ENCODE peak calls at places on chromosome 21, in six cellular contexts. Y, S, K, U, N and Z are unnamed samples. For H3K4me1, the result is how much of the 10 kb centered on the place peaks cover.

GRCh38 chr21:26077523-26077922 is 93.0 kb downstream of the APP start:
- DNase-seq in Y (no peak), S (no peak), K (no peak), U (no peak), N (no peak), Z (no peak)

GRCh38 chr21:31526040-31526439 is 133.5 kb upstream of the SOD1 start:
- DNase-seq in Y (no peak), S (no peak), K (no peak), U (no peak), N (no peak), Z (no peak)

GRCh38 chr21:41425954-41426655 is at the start of gene MX1:
- DNase-seq in Y (peak), S (peak), K (peak), U (peak), N (peak), Z (peak)

GRCh38 chr21:36664678-36665022 is 34.3 kb upstream of the SIM2 start:
- DNase-seq in Y (no peak), S (no peak), K (no peak), U (no peak), N (no peak), Z (no peak)

GRCh38 chr21:14977814-14978213 is 87.0 kb downstream of the NRIP1 start:
- DNase-seq in Y (no peak), S (no peak), K (no peak), U (no peak), N (no peak), Z (no peak)

GRCh38 chr21:36985761-36986594 is 19.5 kb upstream of the HLCS start:
- DNase-seq in Y (no peak), S (no peak), K (no peak), U (no peak), N (no peak), Z (no peak)

GRCh38 chr21:33023574-33024277 is 2.0 kb upstream of the OLIG2 start:
- DNase-seq in Y (no peak), S (no peak), K (no peak), U (no peak), N (no peak), Z (no peak)

GRCh38 chr21:31335957-31336738 is 7.9 kb downstream of the TIAM1 start:
- DNase-seq in Y (no peak), S (no peak), K (no peak), U (no peak), N (no peak), Z (no peak)

GRCh38 chr21:33029975-33030461 is 4.3 kb downstream of the OLIG2 start:
- DNase-seq in Y (no peak), S (no peak), K (no peak), U (no peak), N (no peak), Z (no peak)

GRCh38 chr21:39633043-39633442 is 20.3 kb downstream of the B3GALT5 start:
- DNase-seq in Y (no peak), S (no peak), K (no peak), U (no peak), N (no peak), Z (no peak)

GRCh38 chr21:28509031-28509430 is 483.6 kb downstream of the LTN1 start:
- DNase-seq in Y (no peak), S (no peak), K (no peak), U (no peak), N (no peak), Z (no peak)

GRCh38 chr21:37435120-37435519 is 68.5 kb downstream of the DYRK1A start:
- DNase-seq in Y (no peak), S (no peak), K (no peak), U (no peak), N (no peak), Z (no peak)

GRCh38 chr21:31326478-31327247 is 17.4 kb downstream of the TIAM1 start:
- DNase-seq in Y (peak), S (no peak), K (no peak), U (no peak), N (no peak), Z (no peak)

GRCh38 chr21:30613836-30614235 is at the start of gene KRTAP6-1:
- DNase-seq in Y (no peak), S (no peak), K (no peak), U (no peak), N (no peak), Z (no peak)

GRCh38 chr21:34813266-34813886 is 144.6 kb downstream of the CLIC6 start:
- DNase-seq in Y (no peak), S (peak), K (no peak), U (no peak), N (no peak), Z (peak)

GRCh38 chr21:34809822-34810221 is 141.0 kb downstream of the CLIC6 start:
- DNase-seq in Y (no peak), S (no peak), K (no peak), U (no peak), N (no peak), Z (no peak)

GRCh38 chr21:34810786-34811185 is 142.0 kb downstream of the CLIC6 start:
- DNase-seq in Y (no peak), S (no peak), K (no peak), U (no peak), N (no peak), Z (no peak)

GRCh38 chr21:34812510-34813265 is 143.9 kb downstream of the CLIC6 start:
- DNase-seq in Y (no peak), S (no peak), K (no peak), U (no peak), N (no peak), Z (no peak)

DNA sequence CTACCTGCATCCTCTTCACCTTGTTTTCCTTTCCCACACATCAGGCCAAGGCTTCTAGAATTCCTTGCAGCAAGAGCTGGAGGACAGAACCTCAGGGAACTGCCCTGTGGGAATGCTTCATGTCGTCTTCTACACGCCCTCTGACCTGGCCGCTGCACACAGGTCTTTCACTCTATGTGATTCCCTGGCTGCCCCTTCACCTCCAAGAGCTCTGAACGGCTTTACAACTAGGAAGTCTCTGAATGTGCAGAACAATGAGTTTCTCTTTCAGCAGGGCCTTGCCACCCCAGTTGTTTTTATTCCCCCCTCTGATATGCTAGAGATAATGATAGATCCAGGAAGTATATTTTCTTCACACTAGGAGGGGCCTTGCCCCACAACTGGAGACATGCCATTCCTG is 142.6 kb downstream of the CLIC6 start:
- DNase-seq in Y (no peak), S (no peak), K (no peak), U (no peak), N (no peak), Z (no peak)
- H3K4me1 ChIP-seq in Y (under half), S (under half), K (under half), U (half or more), N (under half), Z (under half)

DNA sequence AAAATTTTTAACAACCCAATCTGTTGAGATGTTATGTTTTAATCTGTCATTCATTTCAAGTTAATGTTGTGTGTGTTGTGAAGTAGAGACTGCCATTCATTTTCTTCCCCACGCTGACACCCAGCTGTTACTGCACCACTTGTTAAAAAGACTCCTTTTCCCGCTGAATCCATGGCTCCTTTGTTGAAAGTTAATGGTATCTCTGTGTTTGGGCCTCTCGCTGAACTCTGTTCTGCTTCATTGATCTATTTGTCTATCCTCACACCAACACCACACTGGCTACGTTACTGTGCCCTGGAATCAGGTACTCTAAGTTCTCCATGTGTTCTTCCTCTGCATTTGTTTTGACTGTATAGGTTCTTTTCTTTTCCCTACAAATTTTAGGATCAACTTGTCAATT is 58.2 kb downstream of the PDE9A start:
- DNase-seq in Y (no peak), S (no peak), K (no peak), U (no peak), N (no peak), Z (no peak)
- TF ChIP-seq POLR2A in Y (no peak), S (no peak), K (no peak), U (no peak), N (no peak), Z (no peak)

GRCh38 chr21:44959376-44960091 is 19.7 kb downstream of the SLX9 start:
- DNase-seq in Y (no peak), S (no peak), K (peak), U (no peak), N (no peak), Z (no peak)

GRCh38 chr21:44957901-44958451 is 18.1 kb downstream of the SLX9 start:
- DNase-seq in Y (no peak), S (no peak), K (peak), U (no peak), N (no peak), Z (no peak)

GRCh38 chr21:44960141-44961092 is 20.6 kb downstream of the SLX9 start:
- DNase-seq in Y (no peak), S (no peak), K (peak), U (no peak), N (no peak), Z (no peak)

GRCh38 chr21:44957047-44957831 is 17.4 kb downstream of the SLX9 start:
- DNase-seq in Y (no peak), S (no peak), K (peak), U (no peak), N (no peak), Z (no peak)

DNA sequence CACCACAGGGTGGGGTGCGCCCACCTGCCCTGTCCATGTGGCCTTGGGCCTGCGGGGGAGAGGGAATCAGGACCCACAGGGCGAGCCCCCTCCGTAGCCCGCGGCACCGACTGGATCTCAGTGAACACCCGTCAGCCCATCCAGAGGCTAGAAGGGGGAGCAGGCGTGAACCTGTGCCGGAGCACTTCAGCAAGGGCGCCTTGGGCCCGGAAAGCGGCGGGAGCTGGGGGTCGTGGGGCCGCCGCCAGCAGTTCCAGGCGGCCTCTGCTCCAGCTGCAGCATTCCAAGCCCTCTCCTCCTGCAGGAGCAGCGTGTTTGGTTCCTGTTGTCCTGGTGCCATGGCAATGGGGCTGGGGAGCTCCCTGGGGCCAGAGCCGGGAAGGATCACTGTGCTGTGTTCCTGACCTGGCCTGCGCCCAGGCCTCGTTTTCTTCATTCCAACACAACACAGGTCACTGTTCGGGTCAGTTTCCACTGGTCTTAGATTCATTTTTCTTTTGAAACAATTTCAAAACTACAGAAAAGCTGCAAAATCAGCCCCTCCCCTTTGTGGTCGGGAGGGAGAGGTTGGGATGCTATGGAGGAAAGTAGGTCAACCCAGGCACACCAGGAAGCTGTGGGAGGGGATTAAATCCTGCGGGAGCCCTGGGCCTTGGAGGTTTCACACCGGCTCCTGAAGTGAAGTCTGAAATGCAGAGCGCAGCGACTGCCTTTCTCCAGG is 18.8 kb downstream of the SLX9 start:
- DNase-seq in Y (peak), S (no peak), K (peak), U (no peak), N (peak), Z (peak)
- TF ChIP-seq POLR2AphosphoS5 in Y (peak), S (no peak), K (peak), U (no peak), N (peak), Z (peak)

GRCh38 chr21:45326169-45326833 is 38.6 kb upstream of the POFUT2 start:
- DNase-seq in Y (no peak), S (no peak), K (peak), U (no peak), N (no peak), Z (no peak)
- H3K4me1 ChIP-seq in Y (under half), S (under half), K (under half), U (under half), N (under half), Z (under half)

GRCh38 chr21:43645987-43646386 is 13.3 kb downstream of the HSF2BP start:
- DNase-seq in Y (no peak), S (no peak), K (no peak), U (no peak), N (no peak), Z (no peak)

GRCh38 chr21:43646550-43647260 is 12.6 kb downstream of the HSF2BP start:
- DNase-seq in Y (peak), S (peak), K (peak), U (peak), N (peak), Z (peak)

GRCh38 chr21:43643193-43643592 is 16.1 kb downstream of the HSF2BP start:
- DNase-seq in Y (no peak), S (no peak), K (no peak), U (no peak), N (no peak), Z (no peak)

GRCh38 chr21:43644609-43645008 is 14.7 kb downstream of the HSF2BP start:
- DNase-seq in Y (no peak), S (no peak), K (no peak), U (no peak), N (no peak), Z (no peak)

GRCh38 chr21:43645414-43645891 is 13.8 kb downstream of the HSF2BP start:
- DNase-seq in Y (peak), S (peak), K (no peak), U (no peak), N (no peak), Z (peak)
- TF ChIP-seq POLR2A in Y (no peak), S (no peak), K (no peak), U (no peak), N (no peak), Z (no peak)